ENCODE peak calls at places on chromosomes 4 and X, in nine cellular contexts. One of them, this sample, is unnamed.

GRCh38 chr4:182875471-182875870 is 41.7 kb downstream of the DCTD start:
- ATAC-seq in left cardiac atrium: no peak
- ATAC-seq in T-cell: no peak
- ATAC-seq in effector memory CD8-positive, alpha-beta T cell: no peak
- ATAC-seq in PC-3: no peak
- ATAC-seq in WTC11: no peak
- ATAC-seq in RWPE2: no peak
- ATAC-seq in left lung: no peak
- ATAC-seq in gastroesophageal sphincter: no peak
- ATAC-seq in this sample: no peak

GRCh38 chrX:112630187-112630586 is 49.6 kb downstream of the LHFPL1 start:
- ATAC-seq in PC-3: no peak
- ATAC-seq in T-cell: no peak
- ATAC-seq in left lung: no peak
- ATAC-seq in effector memory CD8-positive, alpha-beta T cell: no peak
- ATAC-seq in RWPE2: no peak
- ATAC-seq in gastroesophageal sphincter: no peak
- ATAC-seq in WTC11: no peak
- ATAC-seq in left cardiac atrium: peak; percentile 73
- ATAC-seq in this sample: no peak

GRCh38 chr4:165191253-165191652 is 16.1 kb upstream of the KLHL2 start:
- ATAC-seq in RWPE2: no peak
- ATAC-seq in T-cell: no peak
- ATAC-seq in WTC11: no peak
- ATAC-seq in left lung: no peak
- ATAC-seq in gastroesophageal sphincter: no peak
- ATAC-seq in effector memory CD8-positive, alpha-beta T cell: no peak
- ATAC-seq in PC-3: no peak
- ATAC-seq in left cardiac atrium: no peak
- ATAC-seq in this sample: no peak

GRCh38 chr4:122341906-122342305 is 36.9 kb upstream of the ADAD1 start:
- ATAC-seq in T-cell: no peak
- ATAC-seq in left cardiac atrium: peak; percentile 47
- ATAC-seq in RWPE2: peak; percentile 87
- ATAC-seq in PC-3: no peak
- ATAC-seq in left lung: peak; percentile 70
- ATAC-seq in effector memory CD8-positive, alpha-beta T cell: no peak
- ATAC-seq in WTC11: no peak
- ATAC-seq in gastroesophageal sphincter: no peak
- ATAC-seq in this sample: peak; percentile 70

GRCh38 chrX:103215768-103216085 is 819 bp downstream of the BEX4 start:
- ATAC-seq in T-cell: no peak
- ATAC-seq in WTC11: peak; percentile 45
- ATAC-seq in left lung: peak; percentile 12
- ATAC-seq in gastroesophageal sphincter: no peak
- ATAC-seq in RWPE2: peak; percentile 7
- ATAC-seq in effector memory CD8-positive, alpha-beta T cell: no peak
- ATAC-seq in PC-3: no peak
- ATAC-seq in left cardiac atrium: peak; percentile 49
- ATAC-seq in this sample: no peak

GRCh38 chr4:3521621-3522325 is 10.4 kb downstream of the LRPAP1 start:
- ATAC-seq in WTC11: no peak
- ATAC-seq in RWPE2: no peak
- ATAC-seq in gastroesophageal sphincter: no peak
- ATAC-seq in PC-3: no peak
- ATAC-seq in left lung: no peak
- ATAC-seq in left cardiac atrium: no peak
- ATAC-seq in effector memory CD8-positive, alpha-beta T cell: no peak
- ATAC-seq in T-cell: no peak
- ATAC-seq in this sample: no peak

GRCh38 chr4:186948361-186949291 is 225.0 kb upstream of the FAT1 start:
- ATAC-seq in left cardiac atrium: peak; percentile 72
- ATAC-seq in effector memory CD8-positive, alpha-beta T cell: no peak
- ATAC-seq in left lung: peak; percentile 47
- ATAC-seq in WTC11: peak; percentile 92
- ATAC-seq in gastroesophageal sphincter: no peak
- ATAC-seq in RWPE2: peak; percentile 35
- ATAC-seq in PC-3: no peak
- ATAC-seq in T-cell: no peak
- ATAC-seq in this sample: no peak

GRCh38 chrX:113399501-113400192 is 559.0 kb upstream of the AMOT start:
- ATAC-seq in gastroesophageal sphincter: no peak
- ATAC-seq in left lung: no peak
- ATAC-seq in PC-3: no peak
- ATAC-seq in T-cell: no peak
- ATAC-seq in effector memory CD8-positive, alpha-beta T cell: no peak
- ATAC-seq in WTC11: no peak
- ATAC-seq in left cardiac atrium: no peak
- ATAC-seq in RWPE2: no peak
- ATAC-seq in this sample: no peak

GRCh38 chrX:104669063-104669462 is 103.1 kb downstream of the IL1RAPL2 start:
- ATAC-seq in left lung: no peak
- ATAC-seq in RWPE2: no peak
- ATAC-seq in gastroesophageal sphincter: no peak
- ATAC-seq in left cardiac atrium: no peak
- ATAC-seq in WTC11: no peak
- ATAC-seq in T-cell: no peak
- ATAC-seq in effector memory CD8-positive, alpha-beta T cell: no peak
- ATAC-seq in PC-3: no peak
- ATAC-seq in this sample: no peak

GRCh38 chrX:120769576-120770341 is 105.9 kb downstream of the CT47B1 start:
- ATAC-seq in T-cell: no peak
- ATAC-seq in WTC11: no peak
- ATAC-seq in left cardiac atrium: no peak
- ATAC-seq in left lung: peak; percentile 59
- ATAC-seq in PC-3: peak; percentile 67
- ATAC-seq in effector memory CD8-positive, alpha-beta T cell: no peak
- ATAC-seq in RWPE2: peak; percentile 70
- ATAC-seq in gastroesophageal sphincter: no peak
- ATAC-seq in this sample: peak; percentile 36

GRCh38 chr4:66639361-66639760 is 905.9 kb downstream of the CENPC start:
- ATAC-seq in left cardiac atrium: no peak
- ATAC-seq in effector memory CD8-positive, alpha-beta T cell: no peak
- ATAC-seq in RWPE2: no peak
- ATAC-seq in T-cell: no peak
- ATAC-seq in gastroesophageal sphincter: no peak
- ATAC-seq in WTC11: no peak
- ATAC-seq in PC-3: peak; percentile 90
- ATAC-seq in left lung: no peak
- ATAC-seq in this sample: no peak

GRCh38 chr4:184544711-184545409 is 70.5 kb upstream of the IRF2 start:
- ATAC-seq in PC-3: no peak
- ATAC-seq in left cardiac atrium: no peak
- ATAC-seq in effector memory CD8-positive, alpha-beta T cell: no peak
- ATAC-seq in left lung: no peak
- ATAC-seq in T-cell: no peak
- ATAC-seq in WTC11: no peak
- ATAC-seq in gastroesophageal sphincter: no peak
- ATAC-seq in RWPE2: no peak
- ATAC-seq in this sample: no peak

GRCh38 chr4:120454788-120455187 is 388.1 kb upstream of the MAD2L1 start:
- ATAC-seq in RWPE2: no peak
- ATAC-seq in left lung: no peak
- ATAC-seq in left cardiac atrium: no peak
- ATAC-seq in gastroesophageal sphincter: no peak
- ATAC-seq in PC-3: no peak
- ATAC-seq in WTC11: no peak
- ATAC-seq in effector memory CD8-positive, alpha-beta T cell: no peak
- ATAC-seq in T-cell: no peak
- ATAC-seq in this sample: no peak

GRCh38 chr4:67036791-67037190 is 508.5 kb downstream of the CENPC start:
- ATAC-seq in RWPE2: no peak
- ATAC-seq in T-cell: no peak
- ATAC-seq in PC-3: no peak
- ATAC-seq in gastroesophageal sphincter: no peak
- ATAC-seq in effector memory CD8-positive, alpha-beta T cell: no peak
- ATAC-seq in left cardiac atrium: no peak
- ATAC-seq in WTC11: no peak
- ATAC-seq in left lung: no peak
- ATAC-seq in this sample: no peak

GRCh38 chrX:119399772-119400101 is 601 bp downstream of the SLC25A43 start:
- ATAC-seq in PC-3: peak; percentile 51
- ATAC-seq in gastroesophageal sphincter: peak; percentile 41
- ATAC-seq in left lung: peak; percentile 37
- ATAC-seq in T-cell: no peak
- ATAC-seq in left cardiac atrium: peak; percentile 62
- ATAC-seq in WTC11: peak; percentile 66
- ATAC-seq in RWPE2: peak; percentile 40
- ATAC-seq in effector memory CD8-positive, alpha-beta T cell: no peak
- ATAC-seq in this sample: no peak

GRCh38 chrX:55451626-55451989 is 319 bp upstream of the MAGEH1 start:
- ATAC-seq in RWPE2: peak; percentile 54
- ATAC-seq in T-cell: no peak
- ATAC-seq in gastroesophageal sphincter: peak; percentile 75
- ATAC-seq in left lung: peak; percentile 61
- ATAC-seq in effector memory CD8-positive, alpha-beta T cell: peak; percentile 7
- ATAC-seq in left cardiac atrium: peak; percentile 79
- ATAC-seq in PC-3: no peak
- ATAC-seq in WTC11: peak; percentile 5
- ATAC-seq in this sample: peak; percentile 37

GRCh38 chr4:109548655-109549054 is 11.4 kb upstream of the MCUB start:
- ATAC-seq in left lung: peak; percentile 86
- ATAC-seq in left cardiac atrium: peak; percentile 77
- ATAC-seq in PC-3: peak; percentile 92
- ATAC-seq in effector memory CD8-positive, alpha-beta T cell: peak; percentile 22
- ATAC-seq in T-cell: peak; percentile 37
- ATAC-seq in WTC11: no peak
- ATAC-seq in gastroesophageal sphincter: peak; percentile 46
- ATAC-seq in RWPE2: peak; percentile 97
- ATAC-seq in this sample: peak; percentile 91

GRCh38 chrX:108186811-108187210 is 95.2 kb downstream of the ATG4A start:
- ATAC-seq in WTC11: no peak
- ATAC-seq in RWPE2: peak; percentile 97
- ATAC-seq in effector memory CD8-positive, alpha-beta T cell: no peak
- ATAC-seq in PC-3: peak; percentile 96
- ATAC-seq in left cardiac atrium: no peak
- ATAC-seq in T-cell: no peak
- ATAC-seq in gastroesophageal sphincter: no peak
- ATAC-seq in left lung: peak; percentile 17
- ATAC-seq in this sample: no peak

This sample was measured in esophagus mucosa.